ENCODE peak calls at places on chromosomes 12 and 14, in nine cellular contexts. J is tibial artery, R is IMR-90, D is HepG2, N is AG04450, M is colonic mucosa, V is H9, S is lower lobe of right lung, Y is right cardiac atrium. O is an unnamed sample.

GRCh38 chr12:29519585-29520182 is 22.2 kb upstream of the OVCH1 start:
- DNase-seq in J (no peak), R (peak; percentile 68), D (peak; percentile 28), N (peak; percentile 36), M (peak; percentile 22), V (no peak), S (no peak), Y (no peak), O (peak; percentile 50)

GRCh38 chr12:79897617-79898016 is 37.3 kb downstream of the PPP1R12A start:
- DNase-seq in J (no peak), R (peak; percentile 95), D (peak; percentile 14), N (peak; percentile 73), M (no peak), V (no peak), S (no peak), Y (no peak), O (no peak)

GRCh38 chr14:96297000-96297399 is 41.0 kb downstream of the BDKRB1 start:
- DNase-seq in J (no peak), R (peak; percentile 31), D (peak; percentile 12), N (no peak), M (no peak), V (no peak), S (no peak), Y (no peak), O (peak; percentile 41)

GRCh38 chr12:57889541-57889989 is 43.0 kb upstream of the CTDSP2 start:
- DNase-seq in J (peak; percentile 86), R (peak; percentile 93), D (no peak), N (peak; percentile 70), M (peak; percentile 72), V (peak; percentile 49), S (no peak), Y (peak; percentile 93), O (peak; percentile 11)

GRCh38 chr12:105977256-105978051 is 161.3 kb downstream of the NUAK1 start:
- DNase-seq in J (no peak), R (peak; percentile 91), D (no peak), N (peak; percentile 74), M (no peak), V (no peak), S (no peak), Y (no peak), O (no peak)

GRCh38 chr14:61940669-61941420 is 178.6 kb downstream of the SNAPC1 start:
- DNase-seq in J (no peak), R (no peak), D (no peak), N (no peak), M (no peak), V (peak; percentile 36), S (no peak), Y (no peak), O (no peak)

GRCh38 chr12:78181544-78182162 is 351.0 kb downstream of the NAV3 start:
- DNase-seq in J (no peak), R (peak; percentile 48), D (peak; percentile 2), N (no peak), M (no peak), V (no peak), S (no peak), Y (no peak), O (peak; percentile 14)

GRCh38 chr14:62443796-62444195 is 601.5 kb downstream of the KCNH5 start:
- DNase-seq in J (no peak), R (peak; percentile 82), D (no peak), N (peak; percentile 54), M (no peak), V (no peak), S (no peak), Y (no peak), O (no peak)

GRCh38 chr14:50335989-50336391 is 23.9 kb downstream of the DMAC2L start:
- DNase-seq in J (no peak), R (peak; percentile 65), D (no peak), N (no peak), M (no peak), V (no peak), S (no peak), Y (no peak), O (no peak)

GRCh38 chr12:130198663-130199060 is 36.4 kb downstream of the FZD10 start:
- DNase-seq in J (no peak), R (no peak), D (no peak), N (no peak), M (no peak), V (no peak), S (no peak), Y (no peak), O (no peak)

GRCh38 chr12:117030187-117030896 is 68.9 kb downstream of the TESC start:
- DNase-seq in J (no peak), R (no peak), D (no peak), N (no peak), M (no peak), V (peak; percentile 22), S (no peak), Y (peak; percentile 30), O (no peak)

GRCh38 chr14:41607119-41607785 is 576 bp downstream of the LRFN5 start:
- DNase-seq in J (no peak), R (no peak), D (no peak), N (no peak), M (no peak), V (no peak), S (no peak), Y (peak; percentile 41), O (no peak)

GRCh38 chr14:61188196-61188595 is 92.9 kb downstream of the TMEM30B start:
- DNase-seq in J (peak; percentile 52), R (no peak), D (no peak), N (no peak), M (no peak), V (peak; percentile 78), S (peak; percentile 45), Y (peak; percentile 78), O (no peak)

DNA sequence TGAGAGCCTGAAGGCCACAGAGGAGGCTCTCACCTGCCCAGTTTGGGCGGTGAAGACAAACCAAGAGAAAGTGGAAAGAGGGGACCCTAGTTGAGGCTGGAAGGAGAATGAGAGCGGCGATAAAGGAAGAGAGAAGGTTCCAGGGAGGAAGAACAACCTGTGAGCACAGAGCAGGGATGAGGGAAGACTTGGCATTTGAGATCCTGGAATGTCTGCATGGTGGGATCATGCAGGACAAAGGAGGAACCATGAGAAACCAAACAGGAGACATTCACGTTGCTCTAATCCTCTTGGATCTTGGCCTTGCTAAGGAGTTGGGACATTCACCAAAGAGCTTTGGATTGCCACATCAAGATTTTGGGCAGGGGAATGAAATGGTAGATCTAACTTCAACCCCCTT is 22.9 kb upstream of the RBM19 start:
- DNase-seq in J (no peak), R (no peak), D (no peak), N (no peak), M (no peak), V (no peak), S (no peak), Y (no peak), O (no peak)
- H3K27me3 ChIP-seq in J (peaks cover 34% of the 10 kb centered on the region), R (peaks cover 15% of the 10 kb centered on the region), D (no peaks in the 10 kb centered on the region), N (peaks cover 8% of the 10 kb centered on the region), M (no peaks in the 10 kb centered on the region), V (no peaks in the 10 kb centered on the region), S (peaks cover 46% of the 10 kb centered on the region), Y (no peaks in the 10 kb centered on the region), O (peaks cover 5% of the 10 kb centered on the region)

DNA sequence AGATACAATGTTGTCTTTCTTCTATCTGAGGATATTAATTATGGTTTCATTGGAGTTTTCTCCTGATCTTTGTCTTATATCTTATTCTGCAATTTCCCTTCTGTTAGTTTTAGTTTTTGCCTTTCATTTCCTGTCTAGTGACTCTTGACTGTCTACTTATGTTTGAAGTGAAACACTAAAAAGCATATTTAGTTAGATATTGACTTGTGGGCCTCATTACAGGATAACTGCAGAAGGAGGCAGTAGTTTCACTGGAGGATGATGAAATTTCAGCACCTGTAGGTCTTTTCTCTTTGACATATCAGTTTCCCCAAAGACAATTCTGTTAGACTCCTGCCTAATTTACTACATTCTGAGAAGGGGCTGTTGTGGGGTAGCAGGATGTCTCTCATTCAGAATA is 97.5 kb upstream of the NEDD1 start:
- DNase-seq in J (no peak), R (no peak), D (no peak), N (no peak), M (no peak), V (no peak), S (no peak), Y (no peak), O (no peak)
- H3K27ac ChIP-seq in J (no peak overlapping the region), R (no peak overlapping the region), D (no peak overlapping the region), N (no peak overlapping the region), M (no peak overlapping the region), V (no peak overlapping the region), S (no peak overlapping the region), Y (no peak overlapping the region), O (no peak overlapping the region)

GRCh38 chr12:132186208-132186856 is 42.1 kb downstream of the NOC4L start:
- DNase-seq in J (no peak), R (no peak), D (no peak), N (no peak), M (no peak), V (no peak), S (no peak), Y (peak; percentile 38), O (no peak)
- H3K27me3 ChIP-seq in J (peaks cover 11% of the 10 kb centered on the region), R (peaks cover 26% of the 10 kb centered on the region), D (peaks cover 19% of the 10 kb centered on the region), N (peaks cover 36% of the 10 kb centered on the region), M (no peaks in the 10 kb centered on the region), V (peaks cover 8% of the 10 kb centered on the region), S (peaks cover 4% of the 10 kb centered on the region), Y (no peaks in the 10 kb centered on the region), O (no peaks in the 10 kb centered on the region)

DNA sequence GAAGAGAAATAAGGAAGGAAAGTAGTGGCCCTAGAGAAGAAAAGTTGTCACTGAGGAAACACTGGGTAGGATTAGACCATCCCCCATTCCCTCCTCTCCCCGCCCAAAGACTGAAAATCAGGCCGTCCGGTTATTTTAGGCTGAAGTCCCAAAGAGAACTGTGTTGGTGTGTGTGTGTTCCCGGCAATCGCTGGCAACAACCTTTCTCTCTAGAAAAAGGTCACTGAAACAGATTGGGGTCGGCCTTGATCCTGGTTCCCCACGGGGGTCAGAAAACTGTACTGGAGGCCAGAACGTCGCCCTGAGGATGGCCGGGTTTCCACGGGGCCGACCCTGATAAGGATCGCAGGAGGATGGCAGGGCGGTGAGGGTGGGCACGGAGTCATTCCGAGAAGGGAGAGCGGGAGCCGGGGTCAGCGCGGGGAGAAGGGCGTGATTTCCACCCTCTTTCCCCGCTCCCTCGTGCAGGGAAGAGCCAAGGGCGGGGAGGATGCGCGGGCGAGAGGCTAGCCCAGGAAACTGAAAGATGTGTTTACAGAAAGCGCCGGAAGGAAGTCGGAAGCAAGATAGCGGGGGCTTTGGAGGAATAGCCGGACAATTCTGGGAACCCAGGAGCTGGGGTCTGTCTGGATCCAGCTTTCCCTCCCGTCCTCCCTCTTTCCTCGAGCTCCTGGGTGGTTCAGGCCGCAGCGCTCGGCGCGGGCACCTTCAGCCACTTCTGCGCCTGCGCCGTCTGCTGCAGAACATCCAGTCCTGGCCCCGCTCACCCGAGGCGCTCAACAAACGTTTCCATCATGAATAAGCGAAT is 25.3 kb upstream of the SPTLC2 start:
- DNase-seq in J (peak; percentile 87), R (peak; percentile 47), D (no peak), N (no peak), M (peak; percentile 78), V (no peak), S (peak; percentile 89), Y (peak; percentile 92), O (peak; percentile 69)
- H3K27ac ChIP-seq in J (peak overlapping the region; percentile 84), R (peak overlapping the region; percentile 55), D (no peak overlapping the region), N (peak overlapping the region; percentile 52), M (peak overlapping the region; percentile 67), V (no peak overlapping the region), S (peak overlapping the region; percentile 76), Y (peak overlapping the region; percentile 65), O (peak overlapping the region; percentile 70)

O was measured in small intestine.